ENCODE peak calls at places on chromosomes 2 and 18, in ten cellular contexts. R, S, V, P, T, E, B, Z, H and O are unnamed samples.

GRCh38 chr2:62270728-62271127 is 74.8 kb downstream of the B3GNT2 start:
- DNase-seq in R (no peak), S (no peak), V (no peak), P (no peak), T (peak), E (no peak), B (peak), Z (peak), H (peak), O (peak)

GRCh38 chr2:191976436-191976835 is 129.5 kb upstream of the CAVIN2 start:
- DNase-seq in R (no peak), S (no peak), V (no peak), P (no peak), T (no peak), E (no peak), B (no peak), Z (no peak), H (peak), O (no peak)

GRCh38 chr2:192007819-192008218 is 160.9 kb upstream of the CAVIN2 start:
- DNase-seq in R (no peak), S (no peak), V (no peak), P (no peak), T (no peak), E (no peak), B (no peak), Z (no peak), H (peak), O (no peak)

GRCh38 chr18:48805826-48806535 is 144.8 kb downstream of the SMAD7 start:
- DNase-seq in R (no peak), S (no peak), V (no peak), P (peak), T (no peak), E (no peak), B (no peak), Z (peak), H (no peak), O (no peak)

GRCh38 chr2:70501728-70502127 is 51.9 kb downstream of the TGFA start:
- DNase-seq in R (no peak), S (no peak), V (no peak), P (no peak), T (no peak), E (no peak), B (no peak), Z (no peak), H (no peak), O (no peak)

GRCh38 chr18:48641981-48642380 is 103.2 kb downstream of the CTIF start:
- DNase-seq in R (no peak), S (no peak), V (no peak), P (no peak), T (no peak), E (no peak), B (no peak), Z (no peak), H (no peak), O (no peak)

GRCh38 chr2:222904557-222905258 is 43.9 kb downstream of the ACSL3 start:
- DNase-seq in R (no peak), S (no peak), V (no peak), P (no peak), T (no peak), E (no peak), B (no peak), Z (no peak), H (peak), O (no peak)

GRCh38 chr2:193963472-193964119 is 1693.4 kb upstream of the SLC39A10 start:
- DNase-seq in R (no peak), S (no peak), V (no peak), P (peak), T (no peak), E (no peak), B (peak), Z (no peak), H (peak), O (peak)